ENCODE peak calls at places on chromosomes 12 and 14, in six cellular contexts. S is A549, V is HCT116, J is uterus, O is prostate gland, T is right lobe of liver. I is an unnamed sample.

GRCh38 chr14:97710726-97711125 is 913.5 kb downstream of the VRK1 start:
- DNase-seq in S (no peak), V (no peak), J (no peak), O (no peak), T (no peak), I (no peak)

GRCh38 chr14:68027276-68027675 is 207.7 kb downstream of the RAD51B start:
- DNase-seq in S (no peak), V (no peak), J (no peak), O (no peak), T (no peak), I (no peak)

GRCh38 chr12:41573445-41573844 is 385.3 kb downstream of the PDZRN4 start:
- DNase-seq in S (no peak), V (no peak), J (no peak), O (no peak), T (no peak), I (no peak)

GRCh38 chr12:24940157-24940556 is 8.7 kb downstream of the BCAT1 start:
- DNase-seq in S (no peak), V (no peak), J (no peak), O (no peak), T (no peak), I (no peak)

GRCh38 chr14:65268594-65268993 is 143.9 kb upstream of the FUT8 start:
- DNase-seq in S (no peak), V (no peak), J (no peak), O (no peak), T (no peak), I (no peak)

GRCh38 chr12:122836027-122836921 is 1.0 kb downstream of the HIP1R start:
- DNase-seq in S (no peak), V (no peak), J (no peak), O (peak), T (peak), I (no peak)

GRCh38 chr12:8033153-8034044 is 883 bp downstream of the FOXJ2 start:
- DNase-seq in S (peak), V (no peak), J (peak), O (peak), T (peak), I (peak)

GRCh38 chr12:116336542-116337065 is 59.1 kb upstream of the MED13L start:
- DNase-seq in S (peak), V (no peak), J (no peak), O (no peak), T (no peak), I (no peak)

GRCh38 chr12:115261249-115261648 is 577.3 kb upstream of the TBX3 start:
- DNase-seq in S (no peak), V (no peak), J (no peak), O (no peak), T (no peak), I (no peak)

GRCh38 chr14:104389326-104390220 is 190.0 kb upstream of the C14orf180 start:
- DNase-seq in S (no peak), V (no peak), J (peak), O (no peak), T (no peak), I (peak)

GRCh38 chr12:46920503-46920902 is 94.7 kb upstream of the SLC38A4 start:
- DNase-seq in S (no peak), V (no peak), J (no peak), O (no peak), T (no peak), I (no peak)

GRCh38 chr12:132619301-132620112 is 931 bp downstream of the P2RX2 start:
- DNase-seq in S (no peak), V (no peak), J (no peak), O (no peak), T (no peak), I (no peak)

GRCh38 chr12:40010899-40011774 is 94.7 kb downstream of the SLC2A13 start:
- DNase-seq in S (peak), V (peak), J (peak), O (peak), T (no peak), I (peak)

GRCh38 chr12:100267603-100268281 is 765 bp downstream of the SCYL2 start:
- DNase-seq in S (no peak), V (no peak), J (no peak), O (peak), T (no peak), I (peak)

GRCh38 chr14:61219256-61219655 is 61.9 kb downstream of the TMEM30B start:
- DNase-seq in S (no peak), V (no peak), J (no peak), O (no peak), T (no peak), I (no peak)

GRCh38 chr12:131734336-131735152 is 23.7 kb downstream of the SFSWAP start:
- DNase-seq in S (no peak), V (no peak), J (no peak), O (no peak), T (no peak), I (no peak)

GRCh38 chr14:105487986-105488777 is 1.5 kb downstream of the CRIP1 start:
- DNase-seq in S (peak), V (no peak), J (no peak), O (no peak), T (no peak), I (no peak)

GRCh38 chr14:34113051-34113511 is 162.2 kb upstream of the EGLN3 start:
- DNase-seq in S (peak), V (no peak), J (no peak), O (peak), T (no peak), I (no peak)

GRCh38 chr14:93369393-93370266 is 22.6 kb downstream of the COX8C start:
- DNase-seq in S (no peak), V (no peak), J (no peak), O (no peak), T (no peak), I (no peak)

DNA sequence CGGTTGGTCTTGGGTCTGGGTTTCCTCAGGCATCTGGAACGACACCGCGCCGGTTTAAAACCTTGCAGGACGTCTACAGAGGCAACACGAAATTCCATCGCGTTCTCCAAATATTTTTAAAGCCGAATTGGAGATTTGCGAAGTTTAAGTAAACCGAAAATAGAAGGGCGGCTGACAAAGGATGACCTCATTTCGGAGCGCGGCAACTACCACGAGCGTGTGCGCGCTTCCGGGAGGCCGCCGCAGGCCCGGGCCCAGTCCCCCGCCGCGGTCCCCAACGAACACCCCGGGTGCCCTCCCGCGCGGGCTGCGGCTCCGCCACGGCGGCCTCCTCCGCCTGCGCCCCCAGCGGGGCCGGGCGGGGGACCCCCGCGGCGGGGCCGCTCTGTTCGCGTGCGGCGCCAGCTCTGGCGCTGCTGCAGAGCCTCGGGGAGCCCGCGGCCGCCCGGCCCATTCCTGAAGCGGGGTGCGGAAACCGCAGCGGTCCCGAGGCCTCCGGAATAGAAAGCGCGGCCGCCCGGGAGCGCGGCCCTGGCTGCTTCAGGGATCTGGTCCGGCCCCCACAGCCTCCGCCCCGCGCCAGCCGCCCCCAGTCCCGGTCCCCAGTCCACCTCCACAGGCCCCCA is 385 bp downstream of the HSP90AA1 start:
- DNase-seq in S (peak), V (no peak), J (peak), O (peak), T (peak), I (peak)
- TF ChIP-seq POLR2A in S (no peak), V (no peak), J (no peak), O (no peak), T (no peak), I (no peak)

GRCh38 chr12:56137853-56138571 is 9.9 kb downstream of the ESYT1 start:
- DNase-seq in S (no peak), V (no peak), J (no peak), O (no peak), T (no peak), I (no peak)
- TF ChIP-seq CTCF in S (no peak), V (no peak), J (no peak), O (no peak), T (no peak), I (no peak)

GRCh38 chr12:57088442-57089258 is at the start of gene NAB2:
- DNase-seq in S (peak), V (peak), J (peak), O (peak), T (peak), I (peak)

GRCh38 chr12:57087689-57088441 is 1.0 kb upstream of the NAB2 start:
- DNase-seq in S (peak), V (peak), J (peak), O (peak), T (peak), I (peak)

GRCh38 chr12:57090456-57090855 is 1.5 kb downstream of the NAB2 start:
- DNase-seq in S (no peak), V (no peak), J (no peak), O (no peak), T (no peak), I (no peak)

GRCh38 chr12:57090924-57091632 is 2.2 kb downstream of the NAB2 start:
- DNase-seq in S (no peak), V (no peak), J (no peak), O (no peak), T (no peak), I (no peak)

GRCh38 chr12:57089259-57090245 is 638 bp downstream of the NAB2 start:
- DNase-seq in S (no peak), V (no peak), J (peak), O (peak), T (peak), I (no peak)
- TF ChIP-seq POLR2A in S (no peak), V (no peak), J (peak), O (peak), T (peak), I (peak)

GRCh38 chr12:30823140-30823669 is 68.5 kb upstream of the CAPRIN2 start:
- DNase-seq in S (peak), V (no peak), J (peak), O (no peak), T (peak), I (peak)
- TF ChIP-seq CTCF in S (no peak), V (no peak), J (no peak), O (no peak), T (peak), I (no peak)

GRCh38 chr12:56126732-56127239 is 1.3 kb upstream of the ESYT1 start:
- DNase-seq in S (no peak), V (no peak), J (no peak), O (no peak), T (no peak), I (no peak)

GRCh38 chr12:56129210-56129691 is 1.2 kb downstream of the ESYT1 start:
- DNase-seq in S (peak), V (no peak), J (peak), O (peak), T (peak), I (peak)

GRCh38 chr12:56127485-56127887 is 581 bp upstream of the ESYT1 start:
- DNase-seq in S (no peak), V (no peak), J (no peak), O (no peak), T (no peak), I (no peak)

GRCh38 chr12:56128669-56129209 is 672 bp downstream of the ESYT1 start:
- DNase-seq in S (no peak), V (no peak), J (no peak), O (peak), T (no peak), I (peak)

DNA sequence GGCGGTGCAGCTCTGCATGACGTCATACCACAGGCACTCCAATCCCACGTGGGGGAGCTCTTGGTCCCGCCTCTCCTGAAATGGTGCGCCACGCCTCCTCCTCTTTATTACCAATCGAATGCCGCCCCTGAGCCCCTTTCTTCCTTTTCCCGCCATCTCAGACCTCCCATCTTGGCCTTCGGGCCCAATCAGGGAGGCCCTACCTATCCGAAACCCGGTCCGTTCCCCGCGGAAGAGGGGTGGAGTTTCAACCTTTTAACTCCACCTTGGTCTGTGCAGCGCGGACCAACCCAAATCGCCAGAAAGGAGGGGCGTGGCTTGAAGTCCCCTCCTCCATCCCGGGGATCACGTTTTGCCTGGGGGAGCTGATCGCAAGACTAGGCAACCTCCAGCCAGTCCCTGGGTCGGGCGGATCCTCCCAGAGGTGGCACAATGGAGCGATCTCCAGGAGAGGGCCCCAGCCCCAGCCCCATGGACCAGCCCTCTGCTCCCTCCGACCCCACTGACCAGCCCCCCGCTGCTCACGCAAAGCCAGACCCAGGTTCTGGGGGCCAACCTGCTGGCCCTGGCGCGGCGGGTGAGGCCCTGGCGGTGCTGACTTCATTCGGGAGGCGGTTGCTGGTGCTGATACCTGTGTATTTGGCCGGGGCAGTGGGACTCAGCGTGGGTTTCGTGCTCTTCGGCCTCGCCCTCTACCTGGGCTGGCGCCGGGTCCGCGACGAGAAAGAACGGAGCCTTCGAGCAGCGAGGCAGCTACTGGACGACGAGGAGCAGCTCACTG is at the start of gene ESYT1:
- DNase-seq in S (peak), V (peak), J (peak), O (peak), T (peak), I (peak)
- TF ChIP-seq POLR2A in S (peak), V (peak), J (peak), O (peak), T (peak), I (peak)

GRCh38 chr12:57240926-57241555 is 9.9 kb downstream of the STAC3 start:
- DNase-seq in S (peak), V (no peak), J (no peak), O (no peak), T (no peak), I (no peak)
- TF ChIP-seq CTCF in S (no peak), V (peak), J (no peak), O (no peak), T (no peak), I (no peak)

DNA sequence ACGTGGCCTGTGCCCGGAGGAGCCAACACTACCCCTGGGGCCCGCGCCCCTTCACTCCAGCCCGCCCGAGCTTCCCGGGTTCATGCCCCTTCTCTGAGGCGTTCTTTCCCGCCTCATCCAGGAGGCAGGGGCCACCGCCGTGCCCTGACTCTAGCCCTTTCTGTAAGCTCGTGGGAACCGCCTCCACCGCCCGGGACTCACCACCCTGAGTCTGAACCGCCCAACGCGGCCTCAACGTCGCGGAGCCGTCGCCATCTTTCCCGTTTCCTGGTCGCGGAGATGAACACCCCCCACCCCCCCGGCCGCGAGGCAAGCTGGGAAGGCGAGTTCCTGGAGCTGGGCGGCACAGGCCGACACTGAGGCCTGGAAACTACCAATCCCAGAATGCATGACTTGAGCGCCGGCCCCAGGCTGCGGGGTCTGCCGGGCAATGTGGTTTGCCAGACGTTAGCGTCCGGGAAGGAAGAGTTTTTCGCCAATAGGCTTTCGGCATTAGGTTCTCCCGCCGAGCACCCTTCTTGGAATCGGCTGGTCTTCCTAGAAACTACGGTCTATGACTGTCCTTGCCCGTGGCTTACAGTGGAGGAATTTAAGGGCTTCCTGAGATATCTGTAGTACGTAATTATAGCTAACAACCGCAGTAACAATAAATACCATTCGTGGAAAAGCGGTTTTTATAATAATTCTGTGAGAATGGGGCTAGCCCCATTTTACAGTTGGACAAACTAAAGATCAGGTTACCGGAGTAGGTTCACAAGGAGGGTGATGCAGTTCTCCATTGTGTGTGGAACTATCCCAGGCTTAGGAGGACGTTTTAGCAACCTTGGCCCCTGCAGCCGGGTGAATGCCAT is at the start of gene DDX23:
- DNase-seq in S (peak), V (peak), J (peak), O (peak), T (peak), I (peak)
- TF ChIP-seq POLR2A in S (peak), V (peak), J (peak), O (peak), T (peak), I (peak)